ENCODE peak calls at places on chromosomes 7 and 10, in ten cellular contexts. S, W, Z, L, T, X, V, Q, D and R are unnamed samples.

GRCh38 chr10:132274986-132275385 is 32.8 kb downstream of the STK32C start:
- DNase-seq in T (no peak), V (no peak), X (no peak), L (no peak), Q (no peak), W (no peak), S (no peak), Z (no peak), D (no peak), R (no peak)

GRCh38 chr7:83105948-83106347 is 56.7 kb downstream of the PCLO start:
- DNase-seq in V (no peak), D (no peak), Z (no peak), L (no peak), X (no peak), W (no peak), Q (no peak), S (no peak), T (no peak), R (no peak)

GRCh38 chr7:157975401-157976372 is 611.9 kb downstream of the PTPRN2 start:
- DNase-seq in T (no peak), V (no peak), L (no peak), W (no peak), D (no peak), Q (no peak), X (no peak), Z (no peak), S (no peak), R (no peak)

GRCh38 chr10:17616403-17617030 is 657 bp downstream of the HACD1 start:
- DNase-seq in W (peak), T (peak), Q (peak), V (peak), Z (peak), S (peak), X (no peak), D (peak), L (peak), R (peak)

GRCh38 chr10:124727389-124727960 is 16.7 kb downstream of the FAM53B start:
- DNase-seq in Q (no peak), L (peak), Z (peak), V (no peak), T (no peak), D (no peak), W (peak), X (no peak), S (no peak), R (peak)

GRCh38 chr7:135620980-135621850 is 41.1 kb upstream of the STMP1 start:
- DNase-seq in T (peak), X (peak), L (peak), S (peak), V (peak), Z (peak), W (peak), D (peak), Q (peak), R (peak)

GRCh38 chr7:158941821-158942605 is 85.7 kb downstream of the DYNC2I1 start:
- DNase-seq in Z (no peak), L (no peak), S (no peak), V (no peak), X (no peak), D (no peak), Q (no peak), W (no peak), T (no peak), R (no peak)

GRCh38 chr10:37748170-37748569 is 109.2 kb downstream of the ZNF248 start:
- DNase-seq in X (no peak), S (no peak), V (no peak), L (no peak), D (no peak), W (no peak), Q (no peak), T (no peak), Z (no peak), R (no peak)

GRCh38 chr7:81693894-81694293 is 76.0 kb downstream of the HGF start:
- DNase-seq in S (no peak), D (no peak), L (no peak), Z (no peak), V (no peak), W (no peak), Q (no peak), T (no peak), X (no peak), R (no peak)

GRCh38 chr10:50281967-50282522 is 30.7 kb upstream of the ASAH2 start:
- DNase-seq in S (no peak), X (no peak), V (no peak), T (no peak), L (no peak), W (no peak), D (no peak), Z (no peak), Q (no peak), R (no peak)

GRCh38 chr10:116385994-116386809 is 41.4 kb upstream of the PNLIPRP3 start:
- DNase-seq in Q (peak), X (no peak), L (no peak), S (no peak), D (no peak), W (no peak), Z (peak), V (peak), T (no peak), R (peak)

GRCh38 chr10:69269761-69270160 is 8.5 kb upstream of the HK1 start:
- DNase-seq in W (no peak), X (no peak), V (peak), Q (no peak), L (no peak), T (no peak), Z (no peak), S (no peak), D (no peak), R (no peak)

GRCh38 chr7:110766874-110767273 is 324.1 kb upstream of the LRRN3 start:
- DNase-seq in V (no peak), D (no peak), X (no peak), S (no peak), L (no peak), Z (no peak), Q (no peak), T (no peak), W (no peak), R (no peak)

GRCh38 chr7:98805956-98806838 is 63.6 kb downstream of the TMEM130 start:
- DNase-seq in X (no peak), Z (no peak), V (no peak), D (no peak), T (no peak), L (no peak), W (no peak), Q (no peak), S (no peak), R (no peak)

GRCh38 chr10:13338337-13339128 is 9.6 kb downstream of the SEPHS1 start:
- DNase-seq in Z (peak), X (no peak), W (no peak), V (peak), D (no peak), Q (no peak), T (no peak), L (peak), S (no peak), R (no peak)

GRCh38 chr7:147182859-147183258 is 1066.3 kb downstream of the CNTNAP2 start:
- DNase-seq in X (no peak), W (no peak), D (no peak), T (no peak), Z (no peak), S (no peak), Q (no peak), L (no peak), V (peak), R (no peak)

GRCh38 chr7:134458806-134459698 is at the start of gene AKR1B1:
- DNase-seq in W (peak), Q (peak), T (peak), S (peak), Z (peak), L (peak), V (peak), X (peak), D (peak), R (peak)

GRCh38 chr7:132760241-132760616 is 184.0 kb upstream of the PLXNA4 start:
- DNase-seq in D (no peak), V (no peak), Q (no peak), Z (no peak), L (no peak), S (no peak), T (no peak), X (no peak), W (no peak), R (no peak)

GRCh38 chr7:101923276-101923985 is 106.0 kb downstream of the CUX1 start:
- DNase-seq in X (no peak), Q (peak), V (peak), Z (no peak), W (no peak), D (no peak), L (no peak), T (no peak), S (no peak), R (no peak)

GRCh38 chr7:29424295-29424983 is 139.2 kb upstream of the PRR15 start:
- DNase-seq in Z (no peak), D (no peak), T (no peak), Q (no peak), V (no peak), S (peak), X (no peak), L (no peak), W (no peak), R (no peak)

GRCh38 chr10:17425584-17426262 is 28.7 kb downstream of the ST8SIA6 start:
- DNase-seq in X (no peak), Z (no peak), S (peak), W (no peak), D (no peak), Q (no peak), V (no peak), T (peak), L (no peak), R (peak)

GRCh38 chr7:159328096-159328495 is 183.4 kb upstream of the VIPR2 start:
- DNase-seq in L (no peak), W (no peak), D (no peak), Q (no peak), X (no peak), T (no peak), S (no peak), Z (no peak), V (no peak), R (no peak)

GRCh38 chr7:74479961-74480829 is 26.5 kb downstream of the GTF2IRD1 start:
- DNase-seq in V (peak), D (no peak), S (peak), T (peak), L (peak), Z (peak), Q (peak), W (peak), X (peak), R (peak)

GRCh38 chr7:94514140-94514889 is 4.7 kb downstream of the CASD1 start:
- DNase-seq in Z (no peak), W (no peak), L (no peak), S (no peak), V (no peak), X (no peak), D (no peak), T (no peak), Q (no peak), R (no peak)

DNA sequence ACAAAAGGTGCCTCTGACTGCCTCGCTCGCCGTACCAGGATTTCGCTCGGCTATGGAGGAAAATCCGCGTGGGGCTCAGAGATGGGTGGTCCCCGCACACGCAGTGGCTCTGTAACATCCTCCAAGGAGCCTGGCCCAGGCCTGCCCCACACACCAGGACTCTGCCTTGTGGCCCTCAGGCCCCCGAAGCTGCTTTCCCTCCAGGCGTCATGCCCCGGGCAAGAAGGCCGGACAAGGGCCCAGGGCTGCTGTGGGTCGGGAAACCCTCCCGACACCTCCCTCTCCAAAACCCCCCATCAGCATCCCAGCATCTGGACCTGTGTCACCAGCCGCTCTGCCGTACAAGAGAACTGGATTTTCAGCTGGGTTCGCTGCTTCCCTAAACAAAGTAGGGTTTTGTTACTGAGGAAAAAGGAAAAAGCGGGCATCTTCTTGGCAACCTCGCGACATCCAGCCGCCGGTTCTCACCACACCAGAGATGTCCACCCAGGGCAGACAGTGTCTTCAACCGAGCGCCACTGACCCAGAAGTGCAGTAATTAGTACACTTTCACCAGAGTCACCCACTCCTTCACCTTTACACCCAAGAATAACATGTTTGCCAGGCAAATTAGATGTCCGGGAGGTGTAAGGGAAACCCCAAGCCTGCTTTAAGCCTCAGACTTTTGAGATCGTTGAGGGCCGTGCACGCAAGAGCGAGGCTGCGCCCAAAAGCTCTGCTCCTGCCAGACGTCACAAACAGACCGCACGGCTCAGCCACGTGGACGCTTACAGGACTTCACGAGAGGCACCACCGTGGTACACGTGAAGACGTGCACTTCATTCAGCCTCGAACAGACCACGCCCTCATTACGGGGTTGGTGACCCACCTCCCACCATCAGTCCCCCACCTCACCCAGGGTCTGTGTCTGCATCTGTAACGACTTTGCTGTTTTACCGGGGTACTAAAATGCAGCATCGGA is 62.2 kb downstream of the DIP2C start:
- DNase-seq in S (no peak), W (no peak), L (no peak), Q (no peak), T (no peak), Z (no peak), X (no peak), D (no peak), V (no peak), R (no peak)
- H3K27ac ChIP-seq in S (no peak), W (no peak), L (no peak), Q (no peak), T (no peak), Z (no peak), X (no peak), D (no peak), V (no peak), R (no peak)

GRCh38 chr10:70540789-70541360 is 61.7 kb downstream of the PRF1 start:
- DNase-seq in S (no peak), Z (no peak), D (no peak), Q (no peak), T (no peak), L (no peak), V (no peak), W (no peak), X (no peak), R (no peak)
- TF ChIP-seq CTCF in S (no peak), Z (no peak), D (peak), Q (no peak), T (no peak), L (no peak), V (no peak), W (no peak), X (no peak), R (no peak)

GRCh38 chr10:52632591-52632990 is 140.0 kb downstream of the MBL2 start:
- DNase-seq in Q (no peak), D (no peak), X (no peak), Z (no peak), V (no peak), L (no peak), W (no peak), T (no peak), S (no peak), R (no peak)
- H3K27ac ChIP-seq in Q (no peak), D (no peak), X (no peak), Z (no peak), V (no peak), L (no peak), W (no peak), T (no peak), S (no peak), R (no peak)

GRCh38 chr7:51354434-51354833 is 37.8 kb upstream of the COBL start:
- DNase-seq in V (no peak), X (no peak), L (no peak), Z (no peak), Q (no peak), S (no peak), D (no peak), T (no peak), W (no peak), R (no peak)

GRCh38 chr7:51354897-51355296 is 38.3 kb upstream of the COBL start:
- DNase-seq in X (no peak), Q (no peak), V (no peak), Z (no peak), T (no peak), D (no peak), L (no peak), W (no peak), S (peak), R (no peak)

GRCh38 chr7:51356849-51357516 is 40.4 kb upstream of the COBL start:
- DNase-seq in Z (peak), L (no peak), W (peak), X (no peak), D (no peak), V (no peak), S (no peak), Q (no peak), T (no peak), R (no peak)

GRCh38 chr7:51352174-51353145 is 35.9 kb upstream of the COBL start:
- DNase-seq in X (no peak), L (no peak), V (no peak), T (no peak), Z (no peak), S (no peak), D (no peak), W (no peak), Q (no peak), R (no peak)

DNA sequence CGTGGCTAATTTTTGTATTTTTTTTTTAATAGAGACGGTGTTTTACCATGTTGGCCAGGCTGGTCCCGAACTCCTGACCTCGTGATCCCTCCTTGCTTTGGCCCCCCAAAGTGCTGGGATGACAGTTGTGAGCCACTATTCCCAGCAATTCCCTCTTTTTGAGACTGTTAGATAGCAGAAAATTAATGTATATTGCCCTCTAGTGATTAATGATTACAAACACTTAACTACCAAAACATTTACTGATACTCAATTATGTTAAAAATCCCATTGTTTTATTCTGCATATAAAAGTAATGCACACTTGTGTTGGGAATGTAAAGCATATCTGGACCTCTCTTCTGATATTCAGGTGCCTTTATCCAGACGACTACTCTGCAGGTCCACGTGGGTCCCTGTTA is 41.2 kb upstream of the COBL start:
- DNase-seq in D (no peak), W (no peak), S (no peak), X (no peak), L (no peak), V (no peak), Q (no peak), T (no peak), Z (no peak), R (no peak)
- TF ChIP-seq CTCF in D (peak), W (no peak), S (no peak), X (no peak), L (no peak), V (no peak), Q (no peak), T (peak), Z (peak), R (no peak)

DNA sequence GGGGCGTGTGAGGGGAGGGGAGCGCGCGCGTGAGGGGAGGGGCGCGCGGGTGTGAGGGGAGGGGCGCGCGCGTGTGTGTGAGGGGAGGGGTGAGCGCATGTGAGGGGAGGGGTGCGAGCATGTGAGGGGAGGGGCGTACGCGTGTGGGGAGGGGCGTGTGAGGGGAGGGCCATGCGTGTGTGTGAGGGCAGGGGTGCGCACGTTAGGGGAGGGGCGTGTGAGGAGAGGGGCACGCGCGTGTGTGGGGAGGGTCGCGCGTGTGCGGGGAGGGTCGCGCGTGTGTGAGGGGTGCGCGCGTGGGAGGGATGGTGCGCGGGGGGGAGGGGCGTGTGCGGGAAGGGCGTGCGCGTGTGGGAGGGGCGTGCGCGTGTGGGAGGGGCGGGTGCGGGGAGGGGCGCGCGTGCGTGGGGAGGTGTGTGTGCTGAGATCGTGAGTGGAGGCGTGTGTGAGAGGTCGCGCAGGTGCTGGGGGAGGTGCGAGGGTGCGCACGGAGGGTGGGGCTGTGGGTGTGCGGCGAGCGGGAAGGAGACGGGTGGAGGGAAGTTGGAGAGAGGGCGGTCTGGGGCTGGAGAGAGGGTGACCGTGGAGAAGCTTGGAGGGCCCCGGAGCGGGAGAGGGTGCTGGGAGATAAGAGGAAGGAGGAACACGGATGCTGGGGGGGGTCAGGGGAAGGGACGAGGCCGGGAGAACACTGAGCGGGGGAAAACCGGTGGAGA is 19.7 kb downstream of the MXI1 start:
- DNase-seq in T (peak), W (peak), V (peak), Z (peak), X (no peak), L (peak), S (peak), D (peak), Q (no peak), R (peak)
- H3K27ac ChIP-seq in T (peak), W (no peak), V (peak), Z (peak), X (no peak), L (peak), S (peak), D (no peak), Q (no peak), R (peak)

GRCh38 chr10:1402821-1403507 is 334.4 kb downstream of the ADARB2 start:
- DNase-seq in T (no peak), S (no peak), V (no peak), X (no peak), W (peak), L (no peak), D (no peak), Q (no peak), Z (no peak), R (no peak)
- TF ChIP-seq CTCF in T (no peak), S (no peak), V (no peak), X (no peak), W (no peak), L (no peak), D (no peak), Q (no peak), Z (no peak), R (no peak)

GRCh38 chr10:3096149-3096548 is 28.8 kb downstream of the PFKP start:
- DNase-seq in V (peak), W (no peak), Z (no peak), Q (no peak), S (no peak), L (no peak), T (no peak), X (no peak), D (no peak), R (no peak)

GRCh38 chr10:3097160-3097559 is 29.8 kb downstream of the PFKP start:
- DNase-seq in S (no peak), L (no peak), T (no peak), D (no peak), V (no peak), X (no peak), Q (no peak), Z (no peak), W (no peak), R (no peak)

GRCh38 chr10:3095373-3096139 is 28.2 kb downstream of the PFKP start:
- DNase-seq in D (peak), Q (peak), W (no peak), X (peak), T (peak), Z (peak), V (peak), S (no peak), L (peak), R (peak)

GRCh38 chr10:3093996-3094395 is 26.6 kb downstream of the PFKP start:
- DNase-seq in T (no peak), W (no peak), X (no peak), S (no peak), Q (no peak), L (no peak), D (no peak), V (no peak), Z (no peak), R (no peak)

DNA sequence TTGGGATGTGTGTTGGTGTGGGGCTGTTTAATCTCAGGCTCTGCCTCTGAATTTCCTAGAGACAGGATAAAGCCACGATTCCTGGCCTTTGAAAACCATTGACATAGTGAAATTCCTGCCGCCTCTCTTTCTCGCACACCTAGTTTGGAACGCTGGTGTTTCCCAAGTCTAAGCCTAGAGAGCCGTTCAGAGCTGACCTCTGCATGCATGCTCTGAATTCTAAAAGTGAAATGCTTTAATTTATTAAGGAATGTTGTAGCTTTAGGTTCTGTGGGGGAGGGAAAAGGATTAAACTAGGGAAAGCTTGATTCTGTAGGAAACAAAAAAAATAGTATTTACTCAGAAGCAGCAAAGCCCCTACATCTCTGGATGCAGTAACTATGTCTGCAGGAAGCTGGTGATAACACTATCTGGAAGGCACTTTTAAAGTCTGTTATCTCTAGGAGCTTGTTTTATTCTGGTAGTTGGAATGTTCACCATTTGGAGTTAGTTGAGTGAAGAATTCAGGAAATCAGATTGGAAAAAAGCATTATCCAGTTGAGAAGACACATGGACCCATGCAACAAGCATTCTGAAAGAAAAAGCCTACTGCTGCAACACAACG is 27.3 kb downstream of the PFKP start:
- DNase-seq in T (no peak), X (no peak), W (no peak), Z (no peak), D (no peak), Q (no peak), V (peak), L (no peak), S (no peak), R (no peak)
- H3K27ac ChIP-seq in T (peak), X (peak), W (no peak), Z (peak), D (peak), Q (peak), V (peak), L (peak), S (no peak), R (peak)